ENCODE peak calls at places on chromosomes 1 and 21, in eight cellular contexts. One of them, this sample, is unnamed. For H3K9me3, the result is how much of the 10 kb centered on the place peaks cover.

GRCh38 chr1:154353460-154353904 is 28.2 kb downstream of the ATP8B2 start:
- DNase-seq in neural progenitor cell: peak
- DNase-seq in hepatocyte: peak
- DNase-seq in HCT116: peak
- DNase-seq in SK-N-SH: no peak
- DNase-seq in MM.1S: peak
- DNase-seq in PC-3: peak
- DNase-seq in GM23248: peak
- DNase-seq in this sample: peak

GRCh38 chr1:179930867-179931266 is 23.7 kb upstream of the CEP350 start:
- DNase-seq in neural progenitor cell: no peak
- DNase-seq in hepatocyte: peak
- DNase-seq in HCT116: no peak
- DNase-seq in SK-N-SH: no peak
- DNase-seq in MM.1S: no peak
- DNase-seq in PC-3: no peak
- DNase-seq in GM23248: no peak
- DNase-seq in this sample: no peak

GRCh38 chr1:157472302-157472701 is 80.0 kb downstream of the FCRL5 start:
- DNase-seq in neural progenitor cell: no peak
- DNase-seq in hepatocyte: no peak
- DNase-seq in HCT116: no peak
- DNase-seq in SK-N-SH: no peak
- DNase-seq in MM.1S: no peak
- DNase-seq in PC-3: no peak
- DNase-seq in GM23248: no peak
- DNase-seq in this sample: peak

GRCh38 chr1:150362721-150363425 is 1.1 kb upstream of the RPRD2 start:
- DNase-seq in neural progenitor cell: no peak
- DNase-seq in hepatocyte: no peak
- DNase-seq in HCT116: no peak
- DNase-seq in SK-N-SH: peak
- DNase-seq in MM.1S: no peak
- DNase-seq in PC-3: no peak
- DNase-seq in GM23248: peak
- DNase-seq in this sample: no peak

GRCh38 chr21:29091032-29091431 is 17.6 kb upstream of the CCT8 start:
- DNase-seq in neural progenitor cell: no peak
- DNase-seq in hepatocyte: no peak
- DNase-seq in HCT116: no peak
- DNase-seq in SK-N-SH: no peak
- DNase-seq in MM.1S: no peak
- DNase-seq in PC-3: peak
- DNase-seq in GM23248: peak
- DNase-seq in this sample: no peak

GRCh38 chr1:3872546-3872945 is 15.3 kb downstream of the DFFB start:
- DNase-seq in neural progenitor cell: no peak
- DNase-seq in hepatocyte: no peak
- DNase-seq in HCT116: no peak
- DNase-seq in SK-N-SH: no peak
- DNase-seq in MM.1S: no peak
- DNase-seq in PC-3: no peak
- DNase-seq in GM23248: no peak
- DNase-seq in this sample: no peak

GRCh38 chr1:222054416-222054815 is 312.5 kb upstream of the DUSP10 start:
- DNase-seq in neural progenitor cell: no peak
- DNase-seq in hepatocyte: no peak
- DNase-seq in HCT116: no peak
- DNase-seq in SK-N-SH: no peak
- DNase-seq in MM.1S: no peak
- DNase-seq in PC-3: no peak
- DNase-seq in GM23248: no peak
- DNase-seq in this sample: no peak

GRCh38 chr1:162347281-162347680 is 29.4 kb downstream of the SPATA46 start:
- DNase-seq in neural progenitor cell: no peak
- DNase-seq in hepatocyte: no peak
- DNase-seq in HCT116: no peak
- DNase-seq in SK-N-SH: no peak
- DNase-seq in MM.1S: no peak
- DNase-seq in PC-3: no peak
- DNase-seq in GM23248: no peak
- DNase-seq in this sample: no peak

GRCh38 chr1:229884765-229885164 is 182.3 kb upstream of the GALNT2 start:
- DNase-seq in neural progenitor cell: no peak
- DNase-seq in hepatocyte: no peak
- DNase-seq in HCT116: no peak
- DNase-seq in SK-N-SH: peak
- DNase-seq in MM.1S: no peak
- DNase-seq in PC-3: no peak
- DNase-seq in GM23248: no peak
- DNase-seq in this sample: no peak

GRCh38 chr1:241611063-241611462 is 29.1 kb downstream of the CHML start:
- DNase-seq in neural progenitor cell: peak
- DNase-seq in hepatocyte: peak
- DNase-seq in HCT116: peak
- DNase-seq in SK-N-SH: peak
- DNase-seq in MM.1S: peak
- DNase-seq in PC-3: peak
- DNase-seq in GM23248: peak
- DNase-seq in this sample: peak

GRCh38 chr1:210711825-210712224 is 383.1 kb downstream of the HHAT start:
- DNase-seq in neural progenitor cell: no peak
- DNase-seq in hepatocyte: no peak
- DNase-seq in HCT116: no peak
- DNase-seq in SK-N-SH: no peak
- DNase-seq in MM.1S: no peak
- DNase-seq in PC-3: no peak
- DNase-seq in GM23248: no peak
- DNase-seq in this sample: no peak

GRCh38 chr1:109399326-109399957 is 1.7 kb upstream of the SORT1 start:
- DNase-seq in neural progenitor cell: peak
- DNase-seq in hepatocyte: peak
- DNase-seq in HCT116: peak
- DNase-seq in SK-N-SH: peak
- DNase-seq in MM.1S: peak
- DNase-seq in PC-3: peak
- DNase-seq in GM23248: peak
- DNase-seq in this sample: peak

GRCh38 chr1:87452648-87453047 is 124.0 kb downstream of the LMO4 start:
- DNase-seq in neural progenitor cell: no peak
- DNase-seq in hepatocyte: no peak
- DNase-seq in HCT116: no peak
- DNase-seq in SK-N-SH: no peak
- DNase-seq in MM.1S: no peak
- DNase-seq in PC-3: no peak
- DNase-seq in GM23248: no peak
- DNase-seq in this sample: no peak

GRCh38 chr1:21849909-21850576 is 38.0 kb downstream of the LDLRAD2 start:
- DNase-seq in neural progenitor cell: no peak
- DNase-seq in hepatocyte: no peak
- DNase-seq in HCT116: no peak
- DNase-seq in SK-N-SH: no peak
- DNase-seq in MM.1S: no peak
- DNase-seq in PC-3: no peak
- DNase-seq in GM23248: no peak
- DNase-seq in this sample: no peak

GRCh38 chr1:180301135-180301737 is 71.2 kb downstream of the LHX4 start:
- DNase-seq in neural progenitor cell: no peak
- DNase-seq in hepatocyte: no peak
- DNase-seq in HCT116: no peak
- DNase-seq in SK-N-SH: no peak
- DNase-seq in MM.1S: no peak
- DNase-seq in PC-3: peak
- DNase-seq in GM23248: peak
- DNase-seq in this sample: no peak

GRCh38 chr1:30187413-30188023 is 535.9 kb downstream of the MATN1 start:
- DNase-seq in neural progenitor cell: no peak
- DNase-seq in hepatocyte: no peak
- DNase-seq in HCT116: no peak
- DNase-seq in SK-N-SH: no peak
- DNase-seq in MM.1S: no peak
- DNase-seq in PC-3: no peak
- DNase-seq in GM23248: no peak
- DNase-seq in this sample: no peak

GRCh38 chr1:116825400-116825734 is 71.1 kb downstream of the CD2 start:
- DNase-seq in neural progenitor cell: no peak
- DNase-seq in hepatocyte: no peak
- DNase-seq in HCT116: no peak
- DNase-seq in SK-N-SH: peak
- DNase-seq in MM.1S: no peak
- DNase-seq in PC-3: no peak
- DNase-seq in GM23248: no peak
- DNase-seq in this sample: no peak

GRCh38 chr21:36127250-36127904 is 7.5 kb upstream of the CBR3 start:
- DNase-seq in neural progenitor cell: no peak
- DNase-seq in hepatocyte: no peak
- DNase-seq in HCT116: no peak
- DNase-seq in SK-N-SH: no peak
- DNase-seq in MM.1S: no peak
- DNase-seq in PC-3: no peak
- DNase-seq in GM23248: no peak
- DNase-seq in this sample: no peak

GRCh38 chr1:46136711-46137110 is 4.3 kb upstream of the PIK3R3 start:
- DNase-seq in neural progenitor cell: peak
- DNase-seq in hepatocyte: no peak
- DNase-seq in HCT116: no peak
- DNase-seq in SK-N-SH: peak
- DNase-seq in MM.1S: no peak
- DNase-seq in PC-3: no peak
- DNase-seq in GM23248: no peak
- DNase-seq in this sample: no peak

DNA sequence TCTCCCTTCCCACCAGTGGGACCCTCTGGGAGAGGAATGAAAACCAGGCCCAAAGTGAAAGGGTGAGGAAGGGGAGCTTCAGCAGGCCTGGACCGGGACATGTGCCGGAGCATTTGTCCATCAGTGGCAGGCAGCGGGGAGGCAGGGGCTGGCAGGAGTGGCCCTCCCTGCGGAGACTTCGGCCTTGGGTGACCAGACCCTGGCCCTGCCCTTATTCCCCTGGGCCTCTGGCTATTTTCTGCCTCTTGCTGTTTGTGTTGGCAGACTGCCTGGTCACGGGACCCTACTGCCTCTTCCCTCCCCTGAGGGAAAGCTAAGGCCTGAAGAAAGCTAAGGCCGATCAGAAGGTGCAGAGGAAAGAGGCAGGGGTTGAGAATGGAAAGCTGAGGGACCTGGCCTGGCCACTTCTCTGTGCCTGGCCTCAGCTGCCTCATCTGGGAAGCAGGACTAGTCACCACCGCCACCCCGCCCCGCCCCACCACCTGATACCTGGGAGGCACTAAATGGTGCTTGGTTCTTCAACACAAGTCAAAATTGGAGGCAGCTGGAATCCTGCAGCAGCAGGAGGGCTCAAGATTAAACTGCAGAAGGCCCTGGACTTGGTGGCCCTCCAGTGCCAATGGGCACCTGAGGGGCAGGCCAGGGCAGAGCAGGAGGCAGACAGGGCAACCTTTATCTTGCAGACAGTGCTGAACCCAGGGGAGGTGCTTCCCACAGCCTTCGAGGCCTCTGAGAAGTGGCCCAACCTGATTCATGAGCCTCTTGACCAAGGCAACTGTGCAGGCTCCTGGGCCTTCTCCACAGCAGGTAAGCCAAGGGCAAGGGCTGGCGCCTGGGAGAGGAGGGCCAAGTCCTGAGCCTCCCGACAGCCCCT is 7.9 kb downstream of the TINAGL1 start:
- DNase-seq in neural progenitor cell: no peak
- DNase-seq in hepatocyte: peak
- DNase-seq in HCT116: no peak
- DNase-seq in SK-N-SH: peak
- DNase-seq in MM.1S: no peak
- DNase-seq in PC-3: peak
- DNase-seq in GM23248: no peak
- DNase-seq in this sample: no peak
- TF ChIP-seq EZH2phosphoT487 in neural progenitor cell: no peak
- TF ChIP-seq EZH2phosphoT487 in hepatocyte: no peak
- TF ChIP-seq EZH2phosphoT487 in HCT116: no peak
- TF ChIP-seq EZH2phosphoT487 in SK-N-SH: no peak
- TF ChIP-seq EZH2phosphoT487 in MM.1S: no peak
- TF ChIP-seq EZH2phosphoT487 in PC-3: no peak
- TF ChIP-seq EZH2phosphoT487 in GM23248: no peak
- TF ChIP-seq EZH2phosphoT487 in this sample: no peak

GRCh38 chr1:43067233-43067745 is 104.8 kb downstream of the EBNA1BP2 start:
- DNase-seq in neural progenitor cell: no peak
- DNase-seq in hepatocyte: no peak
- DNase-seq in HCT116: no peak
- DNase-seq in SK-N-SH: no peak
- DNase-seq in MM.1S: no peak
- DNase-seq in PC-3: no peak
- DNase-seq in GM23248: no peak
- DNase-seq in this sample: no peak

GRCh38 chr1:43071241-43071640 is 100.8 kb downstream of the EBNA1BP2 start:
- DNase-seq in neural progenitor cell: no peak
- DNase-seq in hepatocyte: no peak
- DNase-seq in HCT116: no peak
- DNase-seq in SK-N-SH: no peak
- DNase-seq in MM.1S: no peak
- DNase-seq in PC-3: no peak
- DNase-seq in GM23248: no peak
- DNase-seq in this sample: no peak

GRCh38 chr1:43068911-43069310 is 103.2 kb downstream of the EBNA1BP2 start:
- DNase-seq in neural progenitor cell: no peak
- DNase-seq in hepatocyte: no peak
- DNase-seq in HCT116: no peak
- DNase-seq in SK-N-SH: no peak
- DNase-seq in MM.1S: no peak
- DNase-seq in PC-3: no peak
- DNase-seq in GM23248: no peak
- DNase-seq in this sample: no peak

GRCh38 chr1:43067856-43068751 is 104.0 kb downstream of the EBNA1BP2 start:
- DNase-seq in neural progenitor cell: peak
- DNase-seq in hepatocyte: no peak
- DNase-seq in HCT116: no peak
- DNase-seq in SK-N-SH: peak
- DNase-seq in MM.1S: no peak
- DNase-seq in PC-3: no peak
- DNase-seq in GM23248: peak
- DNase-seq in this sample: no peak

GRCh38 chr1:43069481-43070050 is 102.5 kb downstream of the EBNA1BP2 start:
- DNase-seq in neural progenitor cell: peak
- DNase-seq in hepatocyte: peak
- DNase-seq in HCT116: no peak
- DNase-seq in SK-N-SH: no peak
- DNase-seq in MM.1S: no peak
- DNase-seq in PC-3: no peak
- DNase-seq in GM23248: no peak
- DNase-seq in this sample: no peak
- H3K4me2 ChIP-seq in neural progenitor cell: no peak
- H3K4me2 ChIP-seq in hepatocyte: peak
- H3K4me2 ChIP-seq in HCT116: no peak
- H3K4me2 ChIP-seq in SK-N-SH: no peak
- H3K4me2 ChIP-seq in MM.1S: no peak
- H3K4me2 ChIP-seq in PC-3: no peak
- H3K4me2 ChIP-seq in GM23248: no peak
- H3K4me2 ChIP-seq in this sample: no peak

GRCh38 chr1:15251807-15252546 is 5.0 kb downstream of the FHAD1 start:
- DNase-seq in neural progenitor cell: peak
- DNase-seq in hepatocyte: no peak
- DNase-seq in HCT116: no peak
- DNase-seq in SK-N-SH: no peak
- DNase-seq in MM.1S: no peak
- DNase-seq in PC-3: no peak
- DNase-seq in GM23248: no peak
- DNase-seq in this sample: no peak
- H3K9me3 ChIP-seq in neural progenitor cell: under half
- H3K9me3 ChIP-seq in hepatocyte: under half
- H3K9me3 ChIP-seq in HCT116: under half
- H3K9me3 ChIP-seq in SK-N-SH: under half
- H3K9me3 ChIP-seq in MM.1S: under half
- H3K9me3 ChIP-seq in PC-3: under half
- H3K9me3 ChIP-seq in GM23248: under half
- H3K9me3 ChIP-seq in this sample: under half

GRCh38 chr1:59682405-59683080 is 132.2 kb upstream of the HOOK1 start:
- DNase-seq in neural progenitor cell: peak
- DNase-seq in hepatocyte: no peak
- DNase-seq in HCT116: no peak
- DNase-seq in SK-N-SH: no peak
- DNase-seq in MM.1S: no peak
- DNase-seq in PC-3: no peak
- DNase-seq in GM23248: peak
- DNase-seq in this sample: no peak
- TF ChIP-seq EZH2phosphoT487 in neural progenitor cell: no peak
- TF ChIP-seq EZH2phosphoT487 in hepatocyte: no peak
- TF ChIP-seq EZH2phosphoT487 in HCT116: no peak
- TF ChIP-seq EZH2phosphoT487 in SK-N-SH: no peak
- TF ChIP-seq EZH2phosphoT487 in MM.1S: no peak
- TF ChIP-seq EZH2phosphoT487 in PC-3: no peak
- TF ChIP-seq EZH2phosphoT487 in GM23248: no peak
- TF ChIP-seq EZH2phosphoT487 in this sample: no peak